ENCODE peak calls at places on chromosomes 7 and 10, in four cellular contexts. Z is adrenal gland, W is ovary, A is breast epithelium. V is an unnamed sample.

GRCh38 chr7:6271694-6272371 is 591 bp downstream of the CYTH3 start:
- DNase-seq in W (peak; percentile 52), A (no peak), Z (peak; percentile 37), V (peak; percentile 44)

GRCh38 chr7:34656036-34656435 is 2.0 kb upstream of the NPSR1 start:
- DNase-seq in W (no peak), Z (no peak), A (no peak), V (no peak)

GRCh38 chr10:111360260-111360925 is 283.6 kb downstream of the ADRA2A start:
- DNase-seq in A (no peak), W (peak; percentile 27), Z (peak; percentile 39), V (peak; percentile 21)

GRCh38 chr7:130430841-130431713 is 9.7 kb downstream of the CEP41 start:
- DNase-seq in W (no peak), Z (no peak), A (no peak), V (no peak)

GRCh38 chr10:77974396-77975074 is 48.0 kb upstream of the DLG5 start:
- DNase-seq in Z (peak; percentile 25), W (no peak), A (no peak), V (peak; percentile 63)

GRCh38 chr7:95469187-95469586 is 16.6 kb upstream of the ASB4 start:
- DNase-seq in Z (no peak), W (no peak), A (no peak), V (no peak)

GRCh38 chr10:111392159-111392558 is 315.3 kb downstream of the ADRA2A start:
- DNase-seq in A (no peak), W (no peak), Z (no peak), V (no peak)

GRCh38 chr7:112630565-112630964 is 149.8 kb downstream of the LSMEM1 start:
- DNase-seq in Z (no peak), W (no peak), A (no peak), V (no peak)

GRCh38 chr7:101165075-101165957 is at the start of gene VGF:
- DNase-seq in Z (peak; percentile 96), A (peak; percentile 87), W (peak; percentile 92), V (peak; percentile 92)

GRCh38 chr7:116324582-116324981 is 114.2 kb downstream of the TES start:
- DNase-seq in Z (no peak), A (no peak), W (no peak), V (no peak)

DNA sequence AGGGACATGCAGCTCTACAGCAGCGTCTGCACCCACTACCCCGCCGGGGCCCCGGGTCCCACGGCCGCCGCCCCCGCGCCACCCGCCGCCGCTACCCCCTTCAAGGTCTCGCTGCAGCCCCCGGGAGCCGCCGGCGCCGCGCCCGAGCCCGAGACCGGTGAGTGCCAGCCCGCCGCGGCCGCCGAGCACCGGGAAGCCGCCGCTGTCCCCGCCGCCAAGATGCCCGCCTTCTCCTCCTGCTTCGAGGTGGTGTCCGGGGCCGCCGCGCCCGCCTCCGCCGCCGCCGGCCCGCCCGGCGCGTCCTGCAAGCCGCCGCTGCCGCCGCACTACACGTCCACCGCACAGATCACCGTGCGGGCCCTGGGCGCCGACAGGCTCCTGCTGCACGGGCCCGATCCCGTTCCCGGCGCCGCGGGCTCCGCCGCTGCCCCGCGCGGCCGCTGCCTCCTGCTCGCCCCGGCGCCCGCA is 611 bp downstream of the OTUD1 start:
- DNase-seq in Z (peak; percentile 40), A (no peak), W (no peak), V (peak; percentile 65)
- TF ChIP-seq POLR2A in Z (no peak), A (no peak), W (no peak), V (no peak)

GRCh38 chr10:3775671-3776551 is 9.1 kb downstream of the KLF6 start:
- DNase-seq in W (peak; percentile 34), A (no peak), Z (peak; percentile 19), V (no peak)
- TF ChIP-seq POLR2A in W (no peak), A (no peak), Z (no peak), V (peak; percentile 76)

DNA sequence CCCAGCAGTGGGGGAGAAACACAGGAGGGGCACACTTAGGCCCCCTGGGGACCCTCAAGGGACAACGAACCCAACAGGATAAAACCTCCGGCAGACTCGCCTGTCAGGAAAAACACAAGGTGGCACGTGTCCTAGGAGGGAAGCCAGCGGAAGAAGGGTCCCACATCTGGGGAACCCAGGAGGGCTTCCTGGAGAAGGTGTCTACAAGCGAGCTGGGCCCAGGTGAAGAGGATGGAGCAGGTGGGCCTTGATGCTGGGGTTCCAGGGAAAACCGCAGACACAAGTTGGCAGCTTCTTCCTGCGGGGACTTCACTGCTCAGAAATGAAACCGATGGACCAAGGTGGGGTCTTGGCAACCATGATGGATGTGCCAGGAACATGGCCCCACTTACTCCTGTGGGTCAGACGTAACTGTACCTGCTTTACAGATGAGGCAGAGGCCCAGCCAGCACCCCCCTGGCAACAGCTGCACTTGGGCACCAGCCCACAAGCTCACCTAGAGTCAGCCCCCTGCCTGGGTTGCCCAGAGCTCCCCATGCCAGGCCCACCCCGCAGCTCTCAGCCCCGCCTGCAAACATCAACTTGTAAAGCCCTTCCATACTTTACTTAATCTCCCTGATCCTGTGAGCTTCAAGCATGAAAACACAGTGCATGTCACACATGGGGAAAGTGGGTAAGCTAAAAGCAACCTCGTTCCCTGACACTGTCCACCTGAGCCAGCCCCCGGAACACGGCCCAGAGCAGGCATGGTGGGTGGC is 225.0 kb downstream of the ELFN1 start:
- DNase-seq in W (no peak), Z (no peak), A (no peak), V (no peak)
- TF ChIP-seq POLR2A in W (no peak), Z (no peak), A (no peak), V (no peak)

GRCh38 chr10:70323143-70323696 is 39.4 kb upstream of the NPFFR1 start:
- DNase-seq in A (peak; percentile 17), W (no peak), Z (no peak), V (no peak)

GRCh38 chr10:70321897-70322890 is 38.4 kb upstream of the NPFFR1 start:
- DNase-seq in W (no peak), A (peak; percentile 19), Z (no peak), V (peak; percentile 94)

GRCh38 chr10:70324951-70325781 is 41.4 kb upstream of the NPFFR1 start:
- DNase-seq in Z (no peak), A (peak; percentile 43), W (no peak), V (no peak)

GRCh38 chr10:70324341-70324861 is 40.6 kb upstream of the NPFFR1 start:
- DNase-seq in Z (no peak), A (peak; percentile 45), W (no peak), V (no peak)

DNA sequence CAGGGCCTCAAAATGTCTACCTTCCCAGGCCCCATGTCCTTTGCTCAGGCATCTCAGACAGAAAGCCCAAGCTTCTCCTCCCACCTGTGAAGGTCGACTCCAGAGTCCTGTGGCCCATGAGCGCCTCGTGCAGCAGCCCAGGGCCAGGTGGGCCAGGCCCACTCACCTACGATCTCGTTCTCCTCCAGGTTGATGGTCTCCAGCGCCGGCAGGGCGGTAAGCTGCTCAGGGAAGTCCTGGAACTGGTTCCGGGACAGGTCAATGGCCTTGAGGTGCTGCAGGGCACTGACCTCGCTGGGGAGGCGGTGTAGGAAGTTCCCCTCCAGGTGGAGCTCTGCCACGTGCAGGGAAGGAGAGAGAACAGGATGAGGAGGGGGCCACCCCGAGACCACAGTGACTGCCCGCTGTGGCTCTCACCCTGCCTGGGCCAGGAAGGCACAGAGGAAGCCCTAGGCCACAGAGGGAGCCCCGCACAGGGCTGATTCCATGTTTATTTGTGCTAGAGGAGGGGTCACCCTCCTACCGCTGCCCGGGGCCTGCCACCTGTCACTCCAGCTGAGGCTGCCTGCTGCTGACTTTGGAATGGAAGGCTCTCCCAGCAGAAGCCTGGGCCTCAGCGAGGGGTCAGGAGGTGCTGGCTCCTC is 40.0 kb upstream of the NPFFR1 start:
- DNase-seq in Z (no peak), A (peak; percentile 40), W (no peak), V (no peak)
- TF ChIP-seq POLR2A in Z (no peak), A (no peak), W (no peak), V (no peak)

GRCh38 chr10:86535057-86535882 is 13.7 kb upstream of the WAPL start:
- DNase-seq in W (peak; percentile 60), Z (peak; percentile 95), A (peak; percentile 84), V (peak; percentile 71)
- TF ChIP-seq POLR2A in W (no peak), Z (no peak), A (no peak), V (peak; percentile 32)

GRCh38 chr10:109977382-109977806 is 30.4 kb upstream of the ADD3 start:
- DNase-seq in W (no peak), Z (peak; percentile 16), A (no peak), V (no peak)
- TF ChIP-seq POLR2A in W (no peak), Z (no peak), A (no peak), V (no peak)

DNA sequence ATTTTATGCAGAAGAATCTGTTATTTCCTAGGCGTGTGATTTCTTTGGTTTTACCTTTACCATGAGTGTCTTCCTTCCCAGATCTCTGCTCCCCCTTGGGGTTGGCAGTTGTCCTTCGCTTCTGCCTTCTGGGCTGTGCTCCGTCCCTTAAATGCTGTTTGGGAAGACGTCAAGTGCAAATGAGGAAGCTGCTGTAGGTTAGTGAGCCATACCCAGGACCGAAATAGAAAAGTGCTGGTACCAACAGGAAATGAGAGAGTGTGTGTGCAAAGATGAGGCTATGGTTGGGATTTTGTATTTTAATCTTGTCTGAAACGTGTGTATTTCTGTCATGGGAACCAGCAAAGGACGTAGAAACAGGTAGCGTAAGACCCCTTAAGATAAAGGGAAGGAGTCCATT is 299.7 kb downstream of the KLF6 start:
- DNase-seq in A (no peak), Z (no peak), W (no peak), V (no peak)
- TF ChIP-seq POLR2A in A (no peak), Z (no peak), W (no peak), V (no peak)